ENCODE peak calls at places on chromosomes 1 and 21, in six cellular contexts. W, A, S, B, R and X are unnamed samples.

GRCh38 chr21:46371204-46372013 is 47.5 kb downstream of the PCNT start:
- DNase-seq in W (no peak), A (no peak), S (no peak), B (no peak), R (no peak), X (no peak)

GRCh38 chr21:38806153-38806941 is 618 bp downstream of the ETS2 start:
- DNase-seq in W (no peak), A (no peak), S (peak), B (no peak), R (peak), X (no peak)

GRCh38 chr1:179879797-179880196 is 2.2 kb upstream of the TOR1AIP2 start:
- DNase-seq in W (no peak), A (no peak), S (no peak), B (no peak), R (no peak), X (no peak)

GRCh38 chr1:110281363-110282290 is 57.5 kb upstream of the RBM15 start:
- DNase-seq in W (peak), A (peak), S (no peak), B (no peak), R (no peak), X (no peak)

GRCh38 chr1:31976401-31976800 is 37.3 kb upstream of the KHDRBS1 start:
- DNase-seq in W (peak), A (peak), S (no peak), B (no peak), R (no peak), X (no peak)

GRCh38 chr1:66168919-66169725 is 364.8 kb upstream of the SGIP1 start:
- DNase-seq in W (no peak), A (peak), S (no peak), B (peak), R (no peak), X (no peak)

GRCh38 chr1:58597991-58598390 is 20.9 kb upstream of the TACSTD2 start:
- DNase-seq in W (peak), A (no peak), S (no peak), B (no peak), R (no peak), X (no peak)

GRCh38 chr21:38352536-38353219 is 95.9 kb downstream of the KCNJ15 start:
- DNase-seq in W (peak), A (peak), S (peak), B (peak), R (peak), X (peak)

GRCh38 chr1:33182452-33182851 is 609 bp upstream of the TRIM62 start:
- DNase-seq in W (peak), A (peak), S (peak), B (no peak), R (peak), X (peak)

GRCh38 chr1:30762152-30762930 is 4.8 kb upstream of the LAPTM5 start:
- DNase-seq in W (no peak), A (no peak), S (no peak), B (no peak), R (no peak), X (no peak)

GRCh38 chr1:169585184-169585583 is 1.1 kb downstream of the F5 start:
- DNase-seq in W (no peak), A (no peak), S (no peak), B (no peak), R (no peak), X (no peak)

GRCh38 chr1:27307851-27308598 is 13.9 kb upstream of the TMEM222 start:
- DNase-seq in W (no peak), A (no peak), S (no peak), B (no peak), R (no peak), X (no peak)

GRCh38 chr1:109818351-109819325 is 54.9 kb upstream of the EPS8L3 start:
- DNase-seq in W (no peak), A (no peak), S (no peak), B (no peak), R (no peak), X (no peak)

GRCh38 chr1:9135145-9135836 is 6.4 kb upstream of the GPR157 start:
- DNase-seq in W (no peak), A (no peak), S (no peak), B (no peak), R (no peak), X (no peak)

GRCh38 chr1:153628638-153629342 is 556 bp downstream of the S100A1 start:
- DNase-seq in W (no peak), A (no peak), S (no peak), B (no peak), R (no peak), X (no peak)
- H3K4me3 ChIP-seq in W (no peak), A (no peak), S (no peak), B (no peak), R (peak), X (no peak)

GRCh38 chr21:45124596-45124995 is 50.2 kb downstream of the ADARB1 start:
- DNase-seq in W (no peak), A (no peak), S (no peak), B (no peak), R (no peak), X (no peak)
- TF ChIP-seq CTCF in W (no peak), A (no peak), S (no peak), B (no peak), R (no peak), X (no peak)

GRCh38 chr1:1165485-1165884 is 8.2 kb upstream of the TTLL10 start:
- DNase-seq in W (no peak), A (no peak), S (no peak), B (no peak), R (no peak), X (no peak)

GRCh38 chr1:1166642-1167415 is 6.9 kb upstream of the TTLL10 start:
- DNase-seq in W (no peak), A (no peak), S (no peak), B (no peak), R (no peak), X (no peak)

GRCh38 chr1:1167416-1168155 is 6.1 kb upstream of the TTLL10 start:
- DNase-seq in W (no peak), A (no peak), S (peak), B (no peak), R (no peak), X (no peak)

GRCh38 chr1:1164701-1165451 is 8.8 kb upstream of the TTLL10 start:
- DNase-seq in W (no peak), A (no peak), S (no peak), B (no peak), R (no peak), X (no peak)

GRCh38 chr1:1165900-1166421 is 7.7 kb upstream of the TTLL10 start:
- DNase-seq in W (no peak), A (no peak), S (peak), B (no peak), R (no peak), X (no peak)
- H3K4me3 ChIP-seq in W (no peak), A (no peak), S (peak), B (no peak), R (no peak), X (no peak)

GRCh38 chr1:75133754-75134655 is at the start of gene LHX8:
- DNase-seq in W (no peak), A (no peak), S (no peak), B (peak), R (no peak), X (no peak)
- TF ChIP-seq CTCF in W (no peak), A (no peak), S (no peak), B (no peak), R (no peak), X (no peak)

DNA sequence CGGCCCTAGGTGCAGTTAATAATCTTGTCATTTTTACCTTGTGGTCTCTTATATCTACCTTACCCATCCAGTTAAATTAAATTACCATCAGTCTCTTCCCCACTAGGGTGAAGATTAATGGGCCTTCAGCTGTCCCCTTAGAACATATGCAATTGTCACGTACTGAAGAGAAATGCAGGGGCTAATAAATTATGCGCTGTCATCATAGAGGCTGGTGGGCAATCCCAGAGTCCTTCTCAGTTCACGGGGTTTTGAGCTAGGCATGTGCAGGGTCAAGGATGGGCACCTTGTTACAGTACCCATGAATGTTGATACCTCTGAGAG is 35.8 kb downstream of the HLX start:
- DNase-seq in W (no peak), A (no peak), S (no peak), B (no peak), R (no peak), X (no peak)
- H3K4me3 ChIP-seq in W (no peak), A (no peak), S (no peak), B (no peak), R (no peak), X (no peak)

GRCh38 chr1:171718848-171719247 is 23.0 kb downstream of the VAMP4 start:
- DNase-seq in W (no peak), A (no peak), S (no peak), B (no peak), R (no peak), X (no peak)

GRCh38 chr1:171718216-171718615 is 23.6 kb downstream of the VAMP4 start:
- DNase-seq in W (peak), A (peak), S (no peak), B (no peak), R (no peak), X (no peak)

GRCh38 chr1:171717080-171717479 is 24.8 kb downstream of the VAMP4 start:
- DNase-seq in W (peak), A (peak), S (no peak), B (no peak), R (no peak), X (peak)

GRCh38 chr1:171716620-171717019 is 25.2 kb downstream of the VAMP4 start:
- DNase-seq in W (no peak), A (peak), S (no peak), B (no peak), R (no peak), X (peak)

GRCh38 chr1:171715813-171716251 is 26.0 kb downstream of the VAMP4 start:
- DNase-seq in W (peak), A (peak), S (no peak), B (no peak), R (no peak), X (peak)
- TF ChIP-seq CTCF in W (peak), A (peak), S (peak), B (peak), R (peak), X (peak)

GRCh38 chr1:25913166-25913565 is 6.9 kb upstream of the STMN1 start:
- DNase-seq in W (no peak), A (no peak), S (no peak), B (no peak), R (no peak), X (no peak)
- H3K4me3 ChIP-seq in W (no peak), A (no peak), S (no peak), B (no peak), R (no peak), X (no peak)

GRCh38 chr1:85230305-85230977 is 29.0 kb downstream of the C1orf52 start:
- DNase-seq in W (no peak), A (no peak), S (no peak), B (no peak), R (no peak), X (no peak)
- TF ChIP-seq CTCF in W (peak), A (peak), S (peak), B (peak), R (peak), X (peak)

DNA sequence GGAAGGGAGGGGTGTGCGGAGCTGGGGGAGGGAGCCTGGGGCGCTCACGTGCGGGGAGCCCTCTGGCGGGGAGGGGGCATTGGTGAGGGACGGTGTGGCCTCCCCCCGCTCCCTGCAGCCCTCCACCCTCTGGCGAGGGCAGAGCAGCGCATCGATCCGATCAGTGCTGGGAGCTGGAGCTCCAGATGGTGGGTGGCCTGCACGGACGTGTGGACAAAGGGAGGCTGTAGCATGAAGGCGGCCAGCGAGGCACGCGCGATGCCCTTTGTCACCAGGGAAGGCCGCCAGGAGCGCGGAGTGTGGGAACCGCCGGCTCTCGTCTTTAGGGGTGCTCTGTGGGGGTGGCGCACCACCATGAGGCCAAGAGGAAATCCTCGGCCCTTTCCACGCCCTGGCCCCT is 5.4 kb upstream of the HES5 start:
- DNase-seq in W (no peak), A (no peak), S (no peak), B (no peak), R (no peak), X (no peak)
- H3K4me3 ChIP-seq in W (no peak), A (no peak), S (no peak), B (no peak), R (no peak), X (no peak)

DNA sequence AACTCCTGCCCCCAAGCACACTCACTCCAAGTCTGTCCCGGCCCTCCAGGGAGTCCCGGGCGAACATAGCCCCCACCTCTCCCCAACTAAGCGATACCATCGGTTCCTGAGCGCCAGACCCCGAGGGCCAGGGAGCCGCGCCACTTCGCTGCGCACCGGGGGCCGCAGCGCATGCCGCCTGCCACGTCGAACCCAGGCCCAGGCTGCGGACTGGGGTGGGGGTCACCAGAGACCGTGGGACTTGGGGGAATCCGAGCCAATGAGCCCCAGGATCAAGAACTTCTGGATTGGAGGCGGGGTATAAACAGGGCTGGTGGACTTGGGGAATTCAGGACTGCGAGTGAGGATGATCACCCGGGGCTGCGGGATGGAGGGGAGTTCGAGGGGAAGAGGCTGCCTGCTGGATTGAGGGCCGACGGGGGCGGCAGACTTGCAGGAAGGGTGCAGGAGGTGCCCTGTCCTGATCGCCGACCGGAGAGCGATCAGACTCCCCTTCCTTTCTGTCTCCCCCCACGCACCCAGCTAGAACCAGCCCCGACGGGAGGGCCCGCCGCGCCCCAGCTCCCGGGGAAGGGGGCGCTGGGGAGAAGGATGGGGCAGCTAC is 640 bp downstream of the RSPO1 start:
- DNase-seq in W (no peak), A (no peak), S (no peak), B (no peak), R (no peak), X (no peak)
- TF ChIP-seq CTCF in W (no peak), A (no peak), S (no peak), B (no peak), R (no peak), X (no peak)